ENCODE peak calls at places on chromosomes 12 and 14, in five cellular contexts. S, L, J, M and E are unnamed samples.

GRCh38 chr12:111819191-111820158 is 22.6 kb upstream of the MAPKAPK5 start:
- DNase-seq in S (no peak), L (no peak), J (no peak), M (peak; percentile 42), E (no peak)

GRCh38 chr12:50132505-50133135 is 20.6 kb downstream of the COX14 start:
- DNase-seq in S (no peak), L (peak; percentile 52), J (no peak), M (no peak), E (no peak)

GRCh38 chr14:98234208-98234607 is 1037.8 kb downstream of the BCL11B start:
- DNase-seq in S (no peak), L (no peak), J (no peak), M (no peak), E (no peak)

GRCh38 chr12:91577586-91578539 is 395.2 kb upstream of the DCN start:
- DNase-seq in S (no peak), L (peak; percentile 37), J (no peak), M (no peak), E (no peak)

GRCh38 chr12:66803972-66804371 is 125.1 kb upstream of the GRIP1 start:
- DNase-seq in S (peak; percentile 51), L (no peak), J (no peak), M (no peak), E (peak; percentile 20)

GRCh38 chr14:59362533-59362932 is 102.6 kb downstream of the GPR135 start:
- DNase-seq in S (no peak), L (no peak), J (no peak), M (no peak), E (no peak)

GRCh38 chr12:48878548-48878947 is 12.9 kb upstream of the RND1 start:
- DNase-seq in S (no peak), L (no peak), J (no peak), M (no peak), E (no peak)

GRCh38 chr14:25431211-25432076 is 381.5 kb upstream of the STXBP6 start:
- DNase-seq in S (peak; percentile 71), L (no peak), J (no peak), M (peak; percentile 19), E (peak; percentile 36)

GRCh38 chr12:32776258-32776657 is 20.6 kb upstream of the YARS2 start:
- DNase-seq in S (no peak), L (no peak), J (no peak), M (no peak), E (no peak)

GRCh38 chr12:51071663-51072062 is 11.7 kb downstream of the CSRNP2 start:
- DNase-seq in S (no peak), L (no peak), J (no peak), M (no peak), E (no peak)

GRCh38 chr14:21244546-21244945 is 24.7 kb downstream of the HNRNPC start:
- DNase-seq in S (no peak), L (no peak), J (no peak), M (no peak), E (no peak)

GRCh38 chr12:15212877-15213276 is 8.3 kb downstream of the RERG start:
- DNase-seq in S (no peak), L (no peak), J (no peak), M (no peak), E (no peak)

GRCh38 chr14:79161576-79161975 is 991.4 kb downstream of the NRXN3 start:
- DNase-seq in S (no peak), L (no peak), J (no peak), M (no peak), E (peak; percentile 79)

GRCh38 chr12:117121456-117121855 is 22.2 kb upstream of the TESC start:
- DNase-seq in S (no peak), L (no peak), J (no peak), M (no peak), E (no peak)

GRCh38 chr14:68226523-68226922 is 406.9 kb downstream of the RAD51B start:
- DNase-seq in S (no peak), L (no peak), J (no peak), M (no peak), E (no peak)

GRCh38 chr14:79369359-79370332 is 841.7 kb downstream of the DIO2 start:
- DNase-seq in S (no peak), L (no peak), J (no peak), M (no peak), E (no peak)

GRCh38 chr14:36344211-36344610 is 23.8 kb upstream of the MBIP start:
- DNase-seq in S (no peak), L (no peak), J (no peak), M (no peak), E (no peak)

GRCh38 chr12:54439521-54440255 is 20.6 kb upstream of the ITGA5 start:
- DNase-seq in S (no peak), L (peak; percentile 72), J (no peak), M (no peak), E (no peak)

GRCh38 chr12:4664111-4664510 is 15.2 kb downstream of the NDUFA9 start:
- DNase-seq in S (no peak), L (no peak), J (no peak), M (no peak), E (no peak)

GRCh38 chr12:113232232-113232615 is 11.0 kb downstream of the TPCN1 start:
- DNase-seq in S (no peak), L (no peak), J (no peak), M (no peak), E (no peak)

GRCh38 chr12:115794659-115795081 is 482.8 kb downstream of the MED13L start:
- DNase-seq in S (no peak), L (no peak), J (no peak), M (peak; percentile 41), E (no peak)

GRCh38 chr14:90355540-90356518 is 24.1 kb upstream of the NRDE2 start:
- DNase-seq in S (no peak), L (no peak), J (no peak), M (no peak), E (no peak)

GRCh38 chr12:130706885-130707570 is 9.1 kb downstream of the RIMBP2 start:
- DNase-seq in S (no peak), L (no peak), J (no peak), M (no peak), E (no peak)

GRCh38 chr14:100486025-100486828 is 101.0 kb downstream of the BEGAIN start:
- DNase-seq in S (peak; percentile 66), L (peak; percentile 80), J (peak; percentile 62), M (peak; percentile 34), E (peak; percentile 98)

GRCh38 chr12:132837693-132838463 is 9.2 kb upstream of the GOLGA3 start:
- DNase-seq in S (no peak), L (no peak), J (no peak), M (no peak), E (no peak)

GRCh38 chr14:43729149-43729548 is 777.9 kb downstream of the FSCB start:
- DNase-seq in S (no peak), L (no peak), J (no peak), M (no peak), E (no peak)

GRCh38 chr12:1838223-1838993 is 18.0 kb downstream of the LRTM2 start:
- DNase-seq in S (peak; percentile 6), L (peak; percentile 23), J (no peak), M (no peak), E (no peak)

GRCh38 chr12:132600048-132601032 is 10.0 kb downstream of the LRCOL1 start:
- DNase-seq in S (peak; percentile 79), L (peak; percentile 83), J (peak; percentile 68), M (peak; percentile 71), E (peak; percentile 77)

GRCh38 chr14:63833728-63834127 is 19.1 kb upstream of the SYNE2 start:
- DNase-seq in S (no peak), L (no peak), J (no peak), M (no peak), E (no peak)

GRCh38 chr12:31600252-31600651 is 9.3 kb upstream of the DENND5B start:
- DNase-seq in S (no peak), L (no peak), J (no peak), M (no peak), E (no peak)

GRCh38 chr12:89345376-89345775 is 6.9 kb downstream of the DUSP6 start:
- DNase-seq in S (no peak), L (no peak), J (no peak), M (no peak), E (no peak)

GRCh38 chr12:99131761-99132199 is 486.7 kb downstream of the APAF1 start:
- DNase-seq in S (peak; percentile 79), L (peak; percentile 25), J (peak; percentile 71), M (no peak), E (peak; percentile 54)

GRCh38 chr12:41304526-41304925 is 116.4 kb downstream of the PDZRN4 start:
- DNase-seq in S (no peak), L (no peak), J (no peak), M (no peak), E (no peak)

DNA sequence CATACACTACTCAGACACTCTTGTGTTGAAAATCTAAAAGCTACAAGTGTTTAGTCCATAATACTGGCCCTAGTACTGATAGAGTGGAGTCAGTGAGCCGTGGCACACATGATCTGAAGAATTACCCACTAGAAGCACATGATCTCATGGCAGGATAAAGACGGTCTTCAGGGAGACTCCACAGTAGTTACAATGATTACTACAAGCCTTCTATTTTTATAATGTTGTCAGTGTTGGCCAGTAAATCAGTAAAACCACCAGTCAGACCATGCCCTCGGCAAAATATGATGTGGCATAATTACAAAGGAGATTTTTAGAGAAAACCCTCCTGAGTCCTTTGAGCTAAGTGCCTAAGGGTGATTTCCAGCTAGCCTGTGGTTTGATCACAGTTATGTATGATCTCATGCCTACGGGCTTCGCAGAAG is 114.9 kb downstream of the PDZRN4 start:
- DNase-seq in S (no peak), L (no peak), J (no peak), M (no peak), E (no peak)
- TF ChIP-seq CTCF in S (no peak), L (no peak), J (no peak), M (no peak), E (no peak)

GRCh38 chr12:126534495-126534894 is 1469.3 kb downstream of the AACS start:
- DNase-seq in S (no peak), L (no peak), J (no peak), M (no peak), E (no peak)
- TF ChIP-seq CTCF in S (no peak), L (no peak), J (no peak), M (no peak), E (no peak)

GRCh38 chr12:88325076-88325827 is 183.1 kb downstream of the TMTC3 start:
- DNase-seq in S (no peak), L (no peak), J (no peak), M (no peak), E (no peak)
- TF ChIP-seq CTCF in S (no peak), L (no peak), J (no peak), M (no peak), E (no peak)

GRCh38 chr12:8822298-8822697 is at the start of gene A2ML1:
- DNase-seq in S (no peak), L (no peak), J (no peak), M (no peak), E (no peak)
- TF ChIP-seq CTCF in S (no peak), L (no peak), J (no peak), M (no peak), E (no peak)

GRCh38 chr14:54902521-54903420 is at the start of gene GCH1:
- DNase-seq in S (peak; percentile 86), L (peak; percentile 89), J (peak; percentile 59), M (peak; percentile 89), E (peak; percentile 87)
- TF ChIP-seq CTCF in S (peak; percentile 81), L (peak; percentile 11), J (peak; percentile 42), M (peak; percentile 79), E (peak; percentile 58)

GRCh38 chr14:105894978-105895881 is 368.8 kb downstream of the TMEM121 start:
- DNase-seq in S (no peak), L (peak; percentile 1), J (peak; percentile 22), M (no peak), E (no peak)
- TF ChIP-seq CTCF in S (no peak), L (no peak), J (no peak), M (no peak), E (no peak)